ENCODE peak calls at places on chromosomes 12 and 14, in seven cellular contexts. V, J, T, D, X, R and S are unnamed samples.

GRCh38 chr14:60862283-60862682 is 118.6 kb downstream of the TRMT5 start:
- DNase-seq in J (peak; percentile 72), X (peak; percentile 11), V (peak; percentile 5), T (no peak), R (no peak), D (no peak), S (peak; percentile 27)

GRCh38 chr14:69346710-69347109 is 51.4 kb downstream of the ERH start:
- DNase-seq in D (peak; percentile 78), X (peak; percentile 19), T (peak; percentile 90), V (peak; percentile 63), J (no peak), R (no peak), S (peak; percentile 4)

GRCh38 chr12:5808956-5809355 is 136.1 kb downstream of the ANO2 start:
- DNase-seq in J (no peak), T (no peak), X (no peak), R (no peak), D (no peak), V (no peak), S (peak; percentile 46)

GRCh38 chr12:50185975-50186663 is 18.9 kb upstream of the CERS5 start:
- DNase-seq in D (no peak), V (no peak), X (peak; percentile 63), J (no peak), R (no peak), T (no peak), S (peak; percentile 61)

GRCh38 chr14:37253905-37254304 is 56.2 kb downstream of the MIPOL1 start:
- DNase-seq in J (peak; percentile 9), X (peak; percentile 81), D (no peak), R (no peak), T (no peak), V (no peak), S (peak; percentile 55)

GRCh38 chr12:92503029-92503931 is 199.5 kb upstream of the PLEKHG7 start:
- DNase-seq in R (no peak), T (no peak), X (peak; percentile 8), J (no peak), D (no peak), V (peak; percentile 20), S (no peak)

GRCh38 chr14:30882431-30882830 is 8.1 kb downstream of the COCH start:
- DNase-seq in X (peak; percentile 54), J (no peak), T (no peak), V (no peak), D (no peak), R (no peak), S (peak; percentile 70)

GRCh38 chr14:22928237-22929103 is 706 bp downstream of the PRMT5 start:
- DNase-seq in X (no peak), R (no peak), V (no peak), D (no peak), J (no peak), T (no peak), S (no peak)